ENCODE peak calls at places on chromosomes 5 and 9, in six cellular contexts. P is K562, H is SK-N-SH, J is H1, C is HepG2, A is GM12878. W is an unnamed sample.

GRCh38 chr9:86282979-86283535 is 719 bp upstream of the ISCA1 start:
- DNase-seq in P (no peak), H (no peak), J (no peak), C (no peak), A (no peak), W (peak; percentile 88)

GRCh38 chr9:125272697-125273096 is 11.1 kb downstream of the GAPVD1 start:
- DNase-seq in P (no peak), H (no peak), J (no peak), C (peak; percentile 90), A (no peak), W (peak; percentile 61)

GRCh38 chr9:2291980-2292704 is 277.0 kb downstream of the SMARCA2 start:
- DNase-seq in P (no peak), H (no peak), J (no peak), C (no peak), A (no peak), W (no peak)

GRCh38 chr9:131310833-131311554 is 21.5 kb downstream of the PLPP7 start:
- DNase-seq in P (no peak), H (no peak), J (no peak), C (no peak), A (no peak), W (no peak)

GRCh38 chr5:178104492-178104891 is 8.8 kb upstream of the N4BP3 start:
- DNase-seq in P (no peak), H (no peak), J (no peak), C (no peak), A (no peak), W (no peak)

GRCh38 chr5:20286512-20286911 is 298.5 kb upstream of the CDH18 start:
- DNase-seq in P (no peak), H (no peak), J (no peak), C (no peak), A (no peak), W (peak; percentile 58)

GRCh38 chr9:15982182-15982581 is 429.3 kb downstream of the CCDC171 start:
- DNase-seq in P (no peak), H (no peak), J (no peak), C (no peak), A (no peak), W (no peak)

GRCh38 chr5:54214747-54215146 is 95.6 kb downstream of the ARL15 start:
- DNase-seq in P (no peak), H (no peak), J (no peak), C (no peak), A (no peak), W (no peak)

GRCh38 chr9:128870128-128870940 is 11.4 kb downstream of the KYAT1 start:
- DNase-seq in P (peak; percentile 70), H (no peak), J (no peak), C (no peak), A (no peak), W (no peak)

GRCh38 chr9:84397822-84398221 is 57.3 kb upstream of the SLC28A3 start:
- DNase-seq in P (peak; percentile 3), H (no peak), J (no peak), C (no peak), A (no peak), W (peak; percentile 62)

GRCh38 chr5:94562327-94562971 is 56.0 kb downstream of the KIAA0825 start:
- DNase-seq in P (no peak), H (no peak), J (no peak), C (no peak), A (no peak), W (no peak)

GRCh38 chr5:29963956-29964355 is 1229.5 kb upstream of the CDH6 start:
- DNase-seq in P (no peak), H (no peak), J (no peak), C (no peak), A (no peak), W (no peak)

GRCh38 chr5:172721455-172722308 is 49.3 kb downstream of the DUSP1 start:
- DNase-seq in P (no peak), H (no peak), J (no peak), C (no peak), A (no peak), W (peak; percentile 42)

GRCh38 chr9:1722404-1722803 is 292.7 kb upstream of the SMARCA2 start:
- DNase-seq in P (no peak), H (no peak), J (no peak), C (no peak), A (no peak), W (no peak)

GRCh38 chr5:155069961-155070360 is 56.4 kb downstream of the KIF4B start:
- DNase-seq in P (no peak), H (no peak), J (no peak), C (no peak), A (no peak), W (no peak)

GRCh38 chr9:88645869-88646204 is 110.9 kb downstream of the NXNL2 start:
- DNase-seq in P (no peak), H (no peak), J (no peak), C (no peak), A (no peak), W (no peak)

GRCh38 chr5:14322437-14323187 is 179.5 kb downstream of the TRIO start:
- DNase-seq in P (no peak), H (no peak), J (no peak), C (no peak), A (no peak), W (no peak)

GRCh38 chr5:89350684-89351083 is 467.7 kb upstream of the MEF2C start:
- DNase-seq in P (no peak), H (no peak), J (no peak), C (no peak), A (no peak), W (no peak)

GRCh38 chr9:127578952-127579853 is 32.9 kb upstream of the STXBP1 start:
- DNase-seq in P (peak; percentile 37), H (peak; percentile 51), J (no peak), C (peak; percentile 86), A (peak; percentile 32), W (peak; percentile 98)

GRCh38 chr5:163503106-163504090 is 2.0 kb upstream of the MAT2B start:
- DNase-seq in P (peak; percentile 89), H (peak; percentile 70), J (peak; percentile 73), C (peak; percentile 67), A (peak; percentile 43), W (peak; percentile 82)

GRCh38 chr5:143550985-143551630 is 147.6 kb upstream of the NR3C1 start:
- DNase-seq in P (no peak), H (no peak), J (no peak), C (no peak), A (no peak), W (peak; percentile 40)
- TF ChIP-seq USF2 in P (no peak), H (no peak), J (no peak), C (no peak), A (no peak), W (no peak)

DNA sequence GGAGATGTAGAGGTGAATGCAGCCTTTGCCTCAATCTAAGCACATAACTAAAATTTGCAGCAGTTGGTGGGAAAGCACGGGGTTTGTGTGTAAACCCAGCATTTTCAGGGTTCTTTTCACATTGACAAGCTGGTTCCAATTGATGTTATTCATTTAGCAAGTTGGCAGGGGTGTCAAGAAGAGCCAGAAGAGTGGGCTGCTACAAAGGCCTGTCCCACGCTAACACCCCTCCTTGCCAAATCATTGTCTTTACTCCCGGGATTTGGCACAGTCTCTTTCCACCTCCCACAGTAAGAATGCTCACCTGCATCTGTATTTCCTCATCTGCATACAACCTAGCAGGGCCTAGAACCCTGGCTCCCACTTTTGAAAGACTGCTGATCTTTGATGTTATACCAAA is 11.8 kb downstream of the RGMB start:
- DNase-seq in P (no peak), H (no peak), J (no peak), C (no peak), A (no peak), W (no peak)
- H3K9ac ChIP-seq in P (no peak overlapping the region), H (no peak overlapping the region), J (no peak overlapping the region), C (no peak overlapping the region), A (no peak overlapping the region), W (no peak overlapping the region)

DNA sequence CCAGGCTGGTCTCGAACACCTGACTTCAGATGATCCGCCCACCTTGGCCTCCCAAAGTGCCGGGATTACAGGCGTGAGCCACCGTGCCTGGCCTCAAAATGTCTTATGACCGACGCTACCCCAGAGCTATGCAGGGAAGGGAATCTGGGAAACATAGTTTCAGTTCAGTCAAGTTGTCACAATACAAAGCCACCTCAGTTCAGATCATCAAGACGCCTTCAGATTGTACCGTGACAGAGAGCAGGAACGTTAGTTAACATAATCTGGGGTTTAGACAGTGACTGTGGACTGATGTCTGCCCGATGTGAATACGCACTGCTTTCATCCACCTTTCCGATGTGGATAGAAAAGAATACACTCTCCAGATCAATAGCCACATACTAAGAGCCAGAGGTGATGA is 53.9 kb upstream of the NEK6 start:
- DNase-seq in P (no peak), H (no peak), J (no peak), C (no peak), A (no peak), W (no peak)
- TF ChIP-seq RFX5 in P (no peak), H (no peak), J (no peak), C (no peak), A (no peak), W (no peak)

DNA sequence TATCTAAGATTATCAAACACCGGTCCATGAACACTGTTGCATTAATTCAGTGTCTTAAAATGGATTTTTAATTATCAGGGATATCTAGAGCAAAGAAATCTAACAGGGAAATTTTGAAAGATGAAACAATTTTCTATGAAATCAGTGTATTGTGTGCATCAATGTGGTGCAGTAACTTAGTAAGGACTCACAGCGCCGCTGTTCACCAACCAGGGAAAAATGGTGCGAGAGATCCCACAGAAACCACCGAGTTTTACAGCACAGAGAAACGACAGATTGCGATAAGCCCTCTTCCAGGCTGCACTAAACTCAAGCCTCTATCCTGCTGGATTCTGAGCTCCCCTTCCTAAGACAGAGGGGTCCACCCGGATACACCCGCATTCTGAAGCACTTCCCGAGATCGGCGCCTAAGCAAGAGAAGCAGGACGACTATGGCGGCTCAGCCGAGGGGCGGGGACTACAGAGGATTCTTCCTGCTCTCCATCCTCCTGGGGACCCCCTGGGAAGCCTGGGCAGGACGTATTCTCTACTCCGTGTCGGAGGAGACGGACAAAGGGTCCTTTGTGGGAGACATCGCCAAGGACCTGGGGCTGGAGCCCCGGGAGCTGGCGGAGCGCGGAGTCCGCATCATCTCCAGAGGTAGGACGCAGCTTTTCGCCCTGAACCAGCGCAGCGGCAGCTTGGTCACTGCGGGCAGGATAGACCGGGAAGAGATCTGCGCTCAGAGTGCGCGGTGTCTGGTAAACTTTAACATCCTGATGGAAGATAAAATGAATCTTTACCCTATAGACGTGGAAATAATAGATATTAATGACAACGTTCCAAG is at the start of gene PCDHGA7:
- DNase-seq in P (peak; percentile 42), H (peak; percentile 70), J (no peak), C (no peak), A (no peak), W (peak; percentile 57)
- TF ChIP-seq USF2 in P (no peak), H (no peak), J (no peak), C (no peak), A (no peak), W (no peak)

DNA sequence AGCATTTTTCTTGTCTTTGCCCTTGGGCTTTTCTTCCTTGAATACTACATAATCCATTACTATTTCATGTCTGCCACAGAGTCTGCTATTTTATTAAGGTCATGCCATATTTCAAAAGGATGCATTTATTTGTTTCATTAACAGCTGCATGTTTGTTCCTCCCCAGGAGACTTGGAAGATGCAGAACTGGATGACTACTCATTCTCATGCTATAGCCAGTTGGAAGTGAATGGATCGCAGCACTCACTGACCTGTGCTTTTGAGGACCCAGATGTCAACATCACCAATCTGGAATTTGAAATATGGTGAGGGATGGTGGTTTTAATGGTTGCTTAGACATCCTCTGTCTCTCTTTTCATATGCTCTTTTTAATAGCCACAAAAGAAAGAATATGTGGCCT is 4.0 kb downstream of the IL7R start:
- DNase-seq in P (no peak), H (no peak), J (no peak), C (no peak), A (no peak), W (peak; percentile 16)
- H3K9ac ChIP-seq in P (no peak overlapping the region), H (no peak overlapping the region), J (no peak overlapping the region), C (no peak overlapping the region), A (no peak overlapping the region), W (no peak overlapping the region)

W was measured in IMR-90.